ENCODE peak calls at places on chromosomes 2 and 18, in eight cellular contexts. One of them, this sample, is unnamed.

GRCh38 chr2:190947711-190948251 is 66.2 kb downstream of the STAT1 start:
- DNase-seq in stimulated activated CD8-positive, alpha-beta memory T cell treated with anti-CD3 and anti-CD28 coated beads, Interleukin-7, amount 100 ng/mL, for 4 hours: no peak
- DNase-seq in NCI-H187 treated with DMSO at 0.1 percent for 48 hours: no peak
- DNase-seq in naive thymus-derived CD8-positive, alpha-beta T cell: no peak
- DNase-seq in AG09309: no peak
- DNase-seq in endothelial cell: no peak
- DNase-seq in GM12892: no peak
- DNase-seq in substantia nigra: no peak
- DNase-seq in this sample: no peak

GRCh38 chr2:75276093-75277055 is 77.1 kb upstream of the TACR1 start:
- DNase-seq in stimulated activated CD8-positive, alpha-beta memory T cell treated with anti-CD3 and anti-CD28 coated beads, Interleukin-7, amount 100 ng/mL, for 4 hours: no peak
- DNase-seq in NCI-H187 treated with DMSO at 0.1 percent for 48 hours: no peak
- DNase-seq in naive thymus-derived CD8-positive, alpha-beta T cell: no peak
- DNase-seq in AG09309: peak
- DNase-seq in endothelial cell: no peak
- DNase-seq in GM12892: no peak
- DNase-seq in substantia nigra: no peak
- DNase-seq in this sample: no peak

GRCh38 chr2:149017116-149017985 is 21.1 kb upstream of the LYPD6B start:
- DNase-seq in stimulated activated CD8-positive, alpha-beta memory T cell treated with anti-CD3 and anti-CD28 coated beads, Interleukin-7, amount 100 ng/mL, for 4 hours: peak
- DNase-seq in NCI-H187 treated with DMSO at 0.1 percent for 48 hours: peak
- DNase-seq in naive thymus-derived CD8-positive, alpha-beta T cell: peak
- DNase-seq in AG09309: no peak
- DNase-seq in endothelial cell: peak
- DNase-seq in GM12892: peak
- DNase-seq in substantia nigra: peak
- DNase-seq in this sample: peak

GRCh38 chr2:64727013-64727767 is 73.5 kb upstream of the SERTAD2 start:
- DNase-seq in stimulated activated CD8-positive, alpha-beta memory T cell treated with anti-CD3 and anti-CD28 coated beads, Interleukin-7, amount 100 ng/mL, for 4 hours: no peak
- DNase-seq in NCI-H187 treated with DMSO at 0.1 percent for 48 hours: no peak
- DNase-seq in naive thymus-derived CD8-positive, alpha-beta T cell: peak
- DNase-seq in AG09309: no peak
- DNase-seq in endothelial cell: no peak
- DNase-seq in GM12892: peak
- DNase-seq in substantia nigra: no peak
- DNase-seq in this sample: no peak

GRCh38 chr2:46377666-46378560 is 80.7 kb downstream of the EPAS1 start:
- DNase-seq in stimulated activated CD8-positive, alpha-beta memory T cell treated with anti-CD3 and anti-CD28 coated beads, Interleukin-7, amount 100 ng/mL, for 4 hours: no peak
- DNase-seq in NCI-H187 treated with DMSO at 0.1 percent for 48 hours: no peak
- DNase-seq in naive thymus-derived CD8-positive, alpha-beta T cell: no peak
- DNase-seq in AG09309: no peak
- DNase-seq in endothelial cell: no peak
- DNase-seq in GM12892: no peak
- DNase-seq in substantia nigra: no peak
- DNase-seq in this sample: no peak

GRCh38 chr2:188142636-188143035 is 149.0 kb upstream of the GULP1 start:
- DNase-seq in stimulated activated CD8-positive, alpha-beta memory T cell treated with anti-CD3 and anti-CD28 coated beads, Interleukin-7, amount 100 ng/mL, for 4 hours: no peak
- DNase-seq in NCI-H187 treated with DMSO at 0.1 percent for 48 hours: no peak
- DNase-seq in naive thymus-derived CD8-positive, alpha-beta T cell: no peak
- DNase-seq in AG09309: peak
- DNase-seq in endothelial cell: no peak
- DNase-seq in GM12892: no peak
- DNase-seq in substantia nigra: no peak
- DNase-seq in this sample: no peak

GRCh38 chr2:229043681-229044080 is 227.4 kb downstream of the PID1 start:
- DNase-seq in stimulated activated CD8-positive, alpha-beta memory T cell treated with anti-CD3 and anti-CD28 coated beads, Interleukin-7, amount 100 ng/mL, for 4 hours: no peak
- DNase-seq in NCI-H187 treated with DMSO at 0.1 percent for 48 hours: no peak
- DNase-seq in naive thymus-derived CD8-positive, alpha-beta T cell: no peak
- DNase-seq in AG09309: no peak
- DNase-seq in endothelial cell: no peak
- DNase-seq in GM12892: no peak
- DNase-seq in substantia nigra: no peak
- DNase-seq in this sample: no peak

GRCh38 chr2:34266908-34267697 is 668.0 kb upstream of the FAM98A start:
- DNase-seq in stimulated activated CD8-positive, alpha-beta memory T cell treated with anti-CD3 and anti-CD28 coated beads, Interleukin-7, amount 100 ng/mL, for 4 hours: no peak
- DNase-seq in NCI-H187 treated with DMSO at 0.1 percent for 48 hours: no peak
- DNase-seq in naive thymus-derived CD8-positive, alpha-beta T cell: no peak
- DNase-seq in AG09309: no peak
- DNase-seq in endothelial cell: no peak
- DNase-seq in GM12892: no peak
- DNase-seq in substantia nigra: no peak
- DNase-seq in this sample: no peak

GRCh38 chr2:105736145-105736544 is 8.6 kb upstream of the NCK2 start:
- DNase-seq in stimulated activated CD8-positive, alpha-beta memory T cell treated with anti-CD3 and anti-CD28 coated beads, Interleukin-7, amount 100 ng/mL, for 4 hours: no peak
- DNase-seq in NCI-H187 treated with DMSO at 0.1 percent for 48 hours: no peak
- DNase-seq in naive thymus-derived CD8-positive, alpha-beta T cell: no peak
- DNase-seq in AG09309: no peak
- DNase-seq in endothelial cell: no peak
- DNase-seq in GM12892: no peak
- DNase-seq in substantia nigra: no peak
- DNase-seq in this sample: no peak

GRCh38 chr2:240646061-240646899 is 21.0 kb downstream of the GPR35 start:
- DNase-seq in stimulated activated CD8-positive, alpha-beta memory T cell treated with anti-CD3 and anti-CD28 coated beads, Interleukin-7, amount 100 ng/mL, for 4 hours: no peak
- DNase-seq in NCI-H187 treated with DMSO at 0.1 percent for 48 hours: no peak
- DNase-seq in naive thymus-derived CD8-positive, alpha-beta T cell: no peak
- DNase-seq in AG09309: no peak
- DNase-seq in endothelial cell: no peak
- DNase-seq in GM12892: peak
- DNase-seq in substantia nigra: no peak
- DNase-seq in this sample: no peak

GRCh38 chr2:16328521-16329190 is 337.0 kb downstream of the CYRIA start:
- DNase-seq in stimulated activated CD8-positive, alpha-beta memory T cell treated with anti-CD3 and anti-CD28 coated beads, Interleukin-7, amount 100 ng/mL, for 4 hours: no peak
- DNase-seq in NCI-H187 treated with DMSO at 0.1 percent for 48 hours: no peak
- DNase-seq in naive thymus-derived CD8-positive, alpha-beta T cell: no peak
- DNase-seq in AG09309: no peak
- DNase-seq in endothelial cell: no peak
- DNase-seq in GM12892: no peak
- DNase-seq in substantia nigra: no peak
- DNase-seq in this sample: no peak

GRCh38 chr18:68215931-68216330 is 499.0 kb downstream of the TMX3 start:
- DNase-seq in stimulated activated CD8-positive, alpha-beta memory T cell treated with anti-CD3 and anti-CD28 coated beads, Interleukin-7, amount 100 ng/mL, for 4 hours: no peak
- DNase-seq in NCI-H187 treated with DMSO at 0.1 percent for 48 hours: no peak
- DNase-seq in naive thymus-derived CD8-positive, alpha-beta T cell: no peak
- DNase-seq in AG09309: peak
- DNase-seq in endothelial cell: no peak
- DNase-seq in GM12892: no peak
- DNase-seq in substantia nigra: no peak
- DNase-seq in this sample: no peak

GRCh38 chr2:183029219-183029618 is 9.0 kb downstream of the NCKAP1 start:
- DNase-seq in stimulated activated CD8-positive, alpha-beta memory T cell treated with anti-CD3 and anti-CD28 coated beads, Interleukin-7, amount 100 ng/mL, for 4 hours: no peak
- DNase-seq in NCI-H187 treated with DMSO at 0.1 percent for 48 hours: no peak
- DNase-seq in naive thymus-derived CD8-positive, alpha-beta T cell: no peak
- DNase-seq in AG09309: no peak
- DNase-seq in endothelial cell: no peak
- DNase-seq in GM12892: no peak
- DNase-seq in substantia nigra: no peak
- DNase-seq in this sample: no peak

GRCh38 chr2:240140920-240141319 is 462 bp upstream of the OTOS start:
- DNase-seq in stimulated activated CD8-positive, alpha-beta memory T cell treated with anti-CD3 and anti-CD28 coated beads, Interleukin-7, amount 100 ng/mL, for 4 hours: no peak
- DNase-seq in NCI-H187 treated with DMSO at 0.1 percent for 48 hours: no peak
- DNase-seq in naive thymus-derived CD8-positive, alpha-beta T cell: no peak
- DNase-seq in AG09309: no peak
- DNase-seq in endothelial cell: no peak
- DNase-seq in GM12892: no peak
- DNase-seq in substantia nigra: no peak
- DNase-seq in this sample: no peak

GRCh38 chr2:28613616-28614501 is 118.0 kb downstream of the PLB1 start:
- DNase-seq in stimulated activated CD8-positive, alpha-beta memory T cell treated with anti-CD3 and anti-CD28 coated beads, Interleukin-7, amount 100 ng/mL, for 4 hours: peak
- DNase-seq in NCI-H187 treated with DMSO at 0.1 percent for 48 hours: peak
- DNase-seq in naive thymus-derived CD8-positive, alpha-beta T cell: no peak
- DNase-seq in AG09309: no peak
- DNase-seq in endothelial cell: no peak
- DNase-seq in GM12892: no peak
- DNase-seq in substantia nigra: no peak
- DNase-seq in this sample: no peak

GRCh38 chr18:56358608-56359007 is 279.8 kb downstream of the TXNL1 start:
- DNase-seq in stimulated activated CD8-positive, alpha-beta memory T cell treated with anti-CD3 and anti-CD28 coated beads, Interleukin-7, amount 100 ng/mL, for 4 hours: no peak
- DNase-seq in NCI-H187 treated with DMSO at 0.1 percent for 48 hours: no peak
- DNase-seq in naive thymus-derived CD8-positive, alpha-beta T cell: no peak
- DNase-seq in AG09309: no peak
- DNase-seq in endothelial cell: no peak
- DNase-seq in GM12892: no peak
- DNase-seq in substantia nigra: no peak
- DNase-seq in this sample: no peak

GRCh38 chr2:118861741-118862140 is 14.3 kb upstream of the EN1 start:
- DNase-seq in stimulated activated CD8-positive, alpha-beta memory T cell treated with anti-CD3 and anti-CD28 coated beads, Interleukin-7, amount 100 ng/mL, for 4 hours: no peak
- DNase-seq in NCI-H187 treated with DMSO at 0.1 percent for 48 hours: no peak
- DNase-seq in naive thymus-derived CD8-positive, alpha-beta T cell: no peak
- DNase-seq in AG09309: peak
- DNase-seq in endothelial cell: no peak
- DNase-seq in GM12892: no peak
- DNase-seq in substantia nigra: no peak
- DNase-seq in this sample: no peak

GRCh38 chr2:100178085-100178788 is 35.8 kb upstream of the AFF3 start:
- DNase-seq in stimulated activated CD8-positive, alpha-beta memory T cell treated with anti-CD3 and anti-CD28 coated beads, Interleukin-7, amount 100 ng/mL, for 4 hours: no peak
- DNase-seq in NCI-H187 treated with DMSO at 0.1 percent for 48 hours: no peak
- DNase-seq in naive thymus-derived CD8-positive, alpha-beta T cell: no peak
- DNase-seq in AG09309: no peak
- DNase-seq in endothelial cell: peak
- DNase-seq in GM12892: no peak
- DNase-seq in substantia nigra: no peak
- DNase-seq in this sample: peak

GRCh38 chr2:24214880-24215279 is 40.0 kb downstream of the FAM228A start:
- DNase-seq in stimulated activated CD8-positive, alpha-beta memory T cell treated with anti-CD3 and anti-CD28 coated beads, Interleukin-7, amount 100 ng/mL, for 4 hours: no peak
- DNase-seq in NCI-H187 treated with DMSO at 0.1 percent for 48 hours: no peak
- DNase-seq in naive thymus-derived CD8-positive, alpha-beta T cell: no peak
- DNase-seq in AG09309: no peak
- DNase-seq in endothelial cell: no peak
- DNase-seq in GM12892: peak
- DNase-seq in substantia nigra: no peak
- DNase-seq in this sample: no peak

GRCh38 chr2:36468463-36469266 is 113.1 kb downstream of the CRIM1 start:
- DNase-seq in stimulated activated CD8-positive, alpha-beta memory T cell treated with anti-CD3 and anti-CD28 coated beads, Interleukin-7, amount 100 ng/mL, for 4 hours: no peak
- DNase-seq in NCI-H187 treated with DMSO at 0.1 percent for 48 hours: no peak
- DNase-seq in naive thymus-derived CD8-positive, alpha-beta T cell: no peak
- DNase-seq in AG09309: no peak
- DNase-seq in endothelial cell: no peak
- DNase-seq in GM12892: no peak
- DNase-seq in substantia nigra: no peak
- DNase-seq in this sample: no peak

This sample was measured in LNCaP clone FGC.